ENCODE peak calls at places on chromosome 19, in seven cellular contexts. One of them, this sample, is unnamed.

GRCh38 chr19:41904118-41904870 is 21.3 kb downstream of the ARHGEF1 start:
- DNase-seq in CD8-positive, alpha-beta memory T cell: no peak
- DNase-seq in tibial nerve: no peak
- DNase-seq in pancreas: peak; percentile 55
- DNase-seq in stomach: peak; percentile 90
- DNase-seq in Peyer's patch: peak; percentile 90
- DNase-seq in right cardiac atrium: no peak
- DNase-seq in this sample: no peak

GRCh38 chr19:10151521-10151920 is 31.8 kb upstream of the EIF3G start:
- DNase-seq in tibial nerve: no peak
- DNase-seq in right cardiac atrium: no peak
- DNase-seq in CD8-positive, alpha-beta memory T cell: no peak
- DNase-seq in stomach: no peak
- DNase-seq in Peyer's patch: no peak
- DNase-seq in pancreas: no peak
- DNase-seq in this sample: no peak

GRCh38 chr19:53431399-53432087 is at the start of gene ZNF761:
- DNase-seq in Peyer's patch: peak; percentile 99
- DNase-seq in tibial nerve: peak; percentile 94
- DNase-seq in right cardiac atrium: peak; percentile 98
- DNase-seq in CD8-positive, alpha-beta memory T cell: peak; percentile 97
- DNase-seq in stomach: peak; percentile 99
- DNase-seq in pancreas: peak; percentile 99
- DNase-seq in this sample: peak; percentile 89

GRCh38 chr19:38485541-38486285 is 52.2 kb downstream of the RYR1 start:
- DNase-seq in stomach: no peak
- DNase-seq in tibial nerve: no peak
- DNase-seq in CD8-positive, alpha-beta memory T cell: no peak
- DNase-seq in right cardiac atrium: no peak
- DNase-seq in pancreas: no peak
- DNase-seq in Peyer's patch: no peak
- DNase-seq in this sample: no peak

GRCh38 chr19:33464733-33465115 is 56.9 kb downstream of the PEPD start:
- DNase-seq in CD8-positive, alpha-beta memory T cell: no peak
- DNase-seq in stomach: no peak
- DNase-seq in tibial nerve: no peak
- DNase-seq in right cardiac atrium: no peak
- DNase-seq in Peyer's patch: peak; percentile 19
- DNase-seq in pancreas: no peak
- DNase-seq in this sample: no peak

GRCh38 chr19:12884926-12885748 is 1.9 kb downstream of the KLF1 start:
- DNase-seq in Peyer's patch: peak; percentile 96
- DNase-seq in stomach: peak; percentile 95
- DNase-seq in tibial nerve: no peak
- DNase-seq in right cardiac atrium: peak; percentile 87
- DNase-seq in CD8-positive, alpha-beta memory T cell: peak; percentile 89
- DNase-seq in pancreas: peak; percentile 92
- DNase-seq in this sample: peak; percentile 97

GRCh38 chr19:45079911-45080469 is 930 bp downstream of the GEMIN7 start:
- DNase-seq in stomach: peak; percentile 52
- DNase-seq in pancreas: no peak
- DNase-seq in right cardiac atrium: no peak
- DNase-seq in tibial nerve: no peak
- DNase-seq in Peyer's patch: no peak
- DNase-seq in CD8-positive, alpha-beta memory T cell: no peak
- DNase-seq in this sample: no peak

GRCh38 chr19:12664406-12665280 is 1.9 kb downstream of the MAN2B1 start:
- DNase-seq in CD8-positive, alpha-beta memory T cell: no peak
- DNase-seq in right cardiac atrium: peak; percentile 65
- DNase-seq in pancreas: no peak
- DNase-seq in stomach: no peak
- DNase-seq in Peyer's patch: no peak
- DNase-seq in tibial nerve: no peak
- DNase-seq in this sample: peak; percentile 90

GRCh38 chr19:2646866-2647535 is 55.5 kb downstream of the GNG7 start:
- DNase-seq in Peyer's patch: no peak
- DNase-seq in stomach: no peak
- DNase-seq in CD8-positive, alpha-beta memory T cell: no peak
- DNase-seq in right cardiac atrium: peak; percentile 55
- DNase-seq in pancreas: no peak
- DNase-seq in tibial nerve: no peak
- DNase-seq in this sample: no peak

GRCh38 chr19:42080764-42081375 is 4.9 kb downstream of the ZNF574 start:
- DNase-seq in right cardiac atrium: no peak
- DNase-seq in tibial nerve: no peak
- DNase-seq in pancreas: no peak
- DNase-seq in stomach: no peak
- DNase-seq in Peyer's patch: no peak
- DNase-seq in CD8-positive, alpha-beta memory T cell: no peak
- DNase-seq in this sample: no peak

GRCh38 chr19:10553943-10554381 is 10.3 kb downstream of the ATG4D start:
- DNase-seq in right cardiac atrium: no peak
- DNase-seq in stomach: peak; percentile 29
- DNase-seq in pancreas: no peak
- DNase-seq in Peyer's patch: peak; percentile 86
- DNase-seq in CD8-positive, alpha-beta memory T cell: peak; percentile 83
- DNase-seq in tibial nerve: no peak
- DNase-seq in this sample: no peak

GRCh38 chr19:44573647-44574046 is 39.7 kb upstream of the IGSF23 start:
- DNase-seq in pancreas: no peak
- DNase-seq in right cardiac atrium: no peak
- DNase-seq in Peyer's patch: no peak
- DNase-seq in stomach: no peak
- DNase-seq in CD8-positive, alpha-beta memory T cell: no peak
- DNase-seq in tibial nerve: no peak
- DNase-seq in this sample: no peak

GRCh38 chr19:49767380-49767779 is 579 bp downstream of the AP2A1 start:
- DNase-seq in pancreas: no peak
- DNase-seq in stomach: no peak
- DNase-seq in CD8-positive, alpha-beta memory T cell: no peak
- DNase-seq in tibial nerve: no peak
- DNase-seq in right cardiac atrium: no peak
- DNase-seq in Peyer's patch: no peak
- DNase-seq in this sample: no peak

GRCh38 chr19:4970558-4971423 is 1.9 kb downstream of the KDM4B start:
- DNase-seq in stomach: peak; percentile 46
- DNase-seq in pancreas: peak; percentile 40
- DNase-seq in tibial nerve: no peak
- DNase-seq in CD8-positive, alpha-beta memory T cell: no peak
- DNase-seq in right cardiac atrium: peak; percentile 75
- DNase-seq in Peyer's patch: no peak
- DNase-seq in this sample: no peak

GRCh38 chr19:5690955-5691204 is 785 bp downstream of the RPL36 start:
- DNase-seq in tibial nerve: no peak
- DNase-seq in pancreas: no peak
- DNase-seq in stomach: no peak
- DNase-seq in right cardiac atrium: no peak
- DNase-seq in Peyer's patch: no peak
- DNase-seq in CD8-positive, alpha-beta memory T cell: no peak
- DNase-seq in this sample: no peak

GRCh38 chr19:43639507-43640423 is at the start of gene CADM4:
- DNase-seq in Peyer's patch: peak; percentile 56
- DNase-seq in tibial nerve: no peak
- DNase-seq in CD8-positive, alpha-beta memory T cell: peak; percentile 70
- DNase-seq in pancreas: peak; percentile 48
- DNase-seq in right cardiac atrium: peak; percentile 72
- DNase-seq in stomach: peak; percentile 43
- DNase-seq in this sample: no peak

GRCh38 chr19:47094557-47095517 is 18.7 kb downstream of the ZC3H4 start:
- DNase-seq in tibial nerve: no peak
- DNase-seq in stomach: peak; percentile 48
- DNase-seq in right cardiac atrium: no peak
- DNase-seq in CD8-positive, alpha-beta memory T cell: no peak
- DNase-seq in Peyer's patch: peak; percentile 65
- DNase-seq in pancreas: peak; percentile 48
- DNase-seq in this sample: no peak

GRCh38 chr19:49968279-49968922 is 7.4 kb upstream of the SIGLEC11 start:
- DNase-seq in CD8-positive, alpha-beta memory T cell: no peak
- DNase-seq in tibial nerve: no peak
- DNase-seq in right cardiac atrium: no peak
- DNase-seq in Peyer's patch: no peak
- DNase-seq in pancreas: no peak
- DNase-seq in stomach: no peak
- DNase-seq in this sample: no peak

GRCh38 chr19:48598996-48599626 is 7.4 kb upstream of the SPACA4 start:
- DNase-seq in Peyer's patch: no peak
- DNase-seq in right cardiac atrium: no peak
- DNase-seq in stomach: no peak
- DNase-seq in tibial nerve: no peak
- DNase-seq in pancreas: no peak
- DNase-seq in CD8-positive, alpha-beta memory T cell: no peak
- DNase-seq in this sample: no peak

GRCh38 chr19:43618921-43619261 is 538 bp downstream of the ZNF428 start:
- DNase-seq in pancreas: no peak
- DNase-seq in Peyer's patch: no peak
- DNase-seq in CD8-positive, alpha-beta memory T cell: no peak
- DNase-seq in right cardiac atrium: no peak
- DNase-seq in tibial nerve: no peak
- DNase-seq in stomach: no peak
- DNase-seq in this sample: no peak

GRCh38 chr19:42360787-42361544 is 29.1 kb downstream of the CNFN start:
- DNase-seq in tibial nerve: no peak
- DNase-seq in Peyer's patch: no peak
- DNase-seq in stomach: no peak
- DNase-seq in pancreas: no peak
- DNase-seq in right cardiac atrium: no peak
- DNase-seq in CD8-positive, alpha-beta memory T cell: no peak
- DNase-seq in this sample: peak; percentile 31

GRCh38 chr19:14479985-14480694 is 5.0 kb upstream of the PTGER1 start:
- DNase-seq in Peyer's patch: peak; percentile 79
- DNase-seq in stomach: peak; percentile 55
- DNase-seq in right cardiac atrium: peak; percentile 83
- DNase-seq in CD8-positive, alpha-beta memory T cell: peak; percentile 78
- DNase-seq in tibial nerve: no peak
- DNase-seq in pancreas: no peak
- DNase-seq in this sample: peak; percentile 66

GRCh38 chr19:31838163-31838798 is 489.0 kb upstream of the TSHZ3 start:
- DNase-seq in tibial nerve: no peak
- DNase-seq in CD8-positive, alpha-beta memory T cell: no peak
- DNase-seq in Peyer's patch: no peak
- DNase-seq in right cardiac atrium: no peak
- DNase-seq in pancreas: no peak
- DNase-seq in stomach: no peak
- DNase-seq in this sample: no peak

GRCh38 chr19:32816555-32817099 is 52.9 kb downstream of the SLC7A9 start:
- DNase-seq in Peyer's patch: no peak
- DNase-seq in tibial nerve: no peak
- DNase-seq in pancreas: no peak
- DNase-seq in right cardiac atrium: no peak
- DNase-seq in CD8-positive, alpha-beta memory T cell: no peak
- DNase-seq in stomach: no peak
- DNase-seq in this sample: no peak

DNA sequence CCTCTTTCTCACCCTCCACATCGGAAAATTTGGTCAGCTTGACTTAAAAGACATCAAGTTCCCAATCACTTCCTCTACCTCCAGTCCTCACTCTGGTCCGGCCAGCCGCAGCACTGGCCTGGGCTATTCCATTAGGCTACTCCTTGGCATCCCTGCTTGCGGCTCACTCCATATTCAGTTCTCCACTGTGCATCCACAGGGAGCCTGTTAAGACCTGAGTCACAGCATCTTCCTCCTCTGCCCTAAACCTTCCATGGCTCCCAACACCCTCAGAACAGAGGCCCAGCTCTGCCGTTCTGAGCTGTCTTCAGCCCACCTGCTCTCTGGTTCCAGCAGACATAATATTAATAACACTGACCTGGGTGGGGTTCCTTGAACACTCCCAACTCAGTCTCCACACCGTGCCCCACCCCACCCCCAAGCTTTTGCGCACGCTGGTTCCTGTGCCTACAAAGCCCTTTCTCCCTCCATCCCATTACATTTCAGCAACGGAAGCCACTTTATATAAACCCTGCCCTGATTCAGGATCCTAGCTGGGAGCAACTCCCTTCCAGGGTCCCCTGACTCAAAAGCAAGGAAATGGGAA is 991 bp downstream of the ZNF792 start:
- DNase-seq in right cardiac atrium: no peak
- DNase-seq in stomach: no peak
- DNase-seq in tibial nerve: no peak
- DNase-seq in Peyer's patch: no peak
- DNase-seq in pancreas: no peak
- DNase-seq in CD8-positive, alpha-beta memory T cell: no peak
- DNase-seq in this sample: no peak
- H3K27ac ChIP-seq in right cardiac atrium: peak overlapping the region; percentile 73
- H3K27ac ChIP-seq in stomach: peak overlapping the region; percentile 82
- H3K27ac ChIP-seq in tibial nerve: peak overlapping the region; percentile 66
- H3K27ac ChIP-seq in Peyer's patch: peak overlapping the region; percentile 78
- H3K27ac ChIP-seq in pancreas: no peak overlapping the region
- H3K27ac ChIP-seq in CD8-positive, alpha-beta memory T cell: peak overlapping the region; percentile 64
- H3K27ac ChIP-seq in this sample: no peak overlapping the region

DNA sequence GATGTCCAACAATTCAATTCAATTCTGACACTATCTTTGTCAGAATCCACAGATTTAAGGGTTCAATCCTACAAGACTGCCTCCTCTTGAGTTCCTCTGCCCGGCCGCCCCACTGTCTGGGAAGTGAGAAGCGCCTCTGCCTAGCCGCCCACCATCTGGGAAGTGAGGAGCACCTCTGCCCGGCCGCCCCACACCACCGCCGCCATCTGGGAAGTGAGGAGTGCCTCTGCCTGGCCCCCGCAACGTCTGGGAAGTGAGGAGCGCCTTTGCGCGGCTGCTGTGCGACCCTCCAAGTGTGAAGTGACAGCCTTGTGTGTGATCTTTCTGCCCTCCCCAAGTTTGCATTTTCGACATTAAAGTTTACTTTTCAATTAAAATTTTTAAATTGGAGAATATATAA is 6.0 kb downstream of the ZNF614 start:
- DNase-seq in right cardiac atrium: peak; percentile 31
- DNase-seq in tibial nerve: no peak
- DNase-seq in Peyer's patch: no peak
- DNase-seq in stomach: no peak
- DNase-seq in pancreas: no peak
- DNase-seq in CD8-positive, alpha-beta memory T cell: no peak
- DNase-seq in this sample: no peak
- H3K9me3 ChIP-seq in right cardiac atrium: peaks cover 6% of the 10 kb centered on the region
- H3K9me3 ChIP-seq in tibial nerve: peaks cover 96% of the 10 kb centered on the region
- H3K9me3 ChIP-seq in Peyer's patch: peaks cover 87% of the 10 kb centered on the region
- H3K9me3 ChIP-seq in stomach: peaks cover 71% of the 10 kb centered on the region
- H3K9me3 ChIP-seq in pancreas: no peaks in the 10 kb centered on the region
- H3K9me3 ChIP-seq in CD8-positive, alpha-beta memory T cell: peaks cover 58% of the 10 kb centered on the region
- H3K9me3 ChIP-seq in this sample: no peaks in the 10 kb centered on the region

DNA sequence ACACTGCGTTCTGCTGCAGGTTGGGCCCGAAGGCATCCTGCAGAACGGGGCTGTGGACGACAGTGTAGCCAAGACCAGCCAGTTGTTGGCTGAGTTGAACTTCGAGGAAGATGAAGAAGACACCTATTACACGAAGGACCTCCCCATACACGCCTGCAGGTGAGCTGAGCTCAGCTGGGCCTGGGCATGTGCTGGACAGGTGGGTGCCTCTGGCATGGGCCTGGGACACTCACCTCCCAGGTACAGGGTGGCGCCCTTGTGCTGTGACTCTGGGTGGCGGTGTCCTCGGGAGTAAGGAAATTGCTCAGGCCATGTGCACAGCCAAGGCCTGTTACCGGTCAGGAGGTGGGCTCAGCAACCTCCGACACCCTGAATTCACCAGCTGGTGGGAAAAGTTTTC is 14.2 kb downstream of the UPF1 start:
- DNase-seq in tibial nerve: no peak
- DNase-seq in stomach: no peak
- DNase-seq in right cardiac atrium: no peak
- DNase-seq in CD8-positive, alpha-beta memory T cell: no peak
- DNase-seq in Peyer's patch: no peak
- DNase-seq in pancreas: no peak
- DNase-seq in this sample: no peak
- H3K4me1 ChIP-seq in tibial nerve: peaks cover 42% of the 10 kb centered on the region
- H3K4me1 ChIP-seq in stomach: peaks cover 100% of the 10 kb centered on the region
- H3K4me1 ChIP-seq in right cardiac atrium: peaks cover 25% of the 10 kb centered on the region
- H3K4me1 ChIP-seq in CD8-positive, alpha-beta memory T cell: peaks cover 57% of the 10 kb centered on the region
- H3K4me1 ChIP-seq in Peyer's patch: peaks cover 48% of the 10 kb centered on the region
- H3K4me1 ChIP-seq in pancreas: peaks cover 12% of the 10 kb centered on the region
- H3K4me1 ChIP-seq in this sample: no peaks in the 10 kb centered on the region

GRCh38 chr19:958967-959685 is 25.0 kb upstream of the WDR18 start:
- DNase-seq in tibial nerve: no peak
- DNase-seq in stomach: no peak
- DNase-seq in Peyer's patch: no peak
- DNase-seq in CD8-positive, alpha-beta memory T cell: no peak
- DNase-seq in pancreas: no peak
- DNase-seq in right cardiac atrium: no peak
- DNase-seq in this sample: no peak
- H3K27ac ChIP-seq in tibial nerve: no peak overlapping the region
- H3K27ac ChIP-seq in stomach: no peak overlapping the region
- H3K27ac ChIP-seq in Peyer's patch: no peak overlapping the region
- H3K27ac ChIP-seq in CD8-positive, alpha-beta memory T cell: no peak overlapping the region
- H3K27ac ChIP-seq in pancreas: no peak overlapping the region
- H3K27ac ChIP-seq in right cardiac atrium: no peak overlapping the region
- H3K27ac ChIP-seq in this sample: no peak overlapping the region